ENCODE peak calls at places on chromosomes 16 and 17, in seven cellular contexts. K, E, C, O, B, P and R are unnamed samples.

GRCh38 chr16:9258423-9259051 is 167.1 kb downstream of the HAPSTR1 start:
- DNase-seq in K (peak; percentile 43), E (peak; percentile 49), C (peak; percentile 44), O (peak; percentile 34), B (peak; percentile 63), P (no peak), R (peak; percentile 54)

GRCh38 chr17:48727415-48728175 is 955 bp downstream of the HOXB13 start:
- DNase-seq in K (no peak), E (no peak), C (no peak), O (no peak), B (no peak), P (no peak), R (no peak)

GRCh38 chr16:68444058-68444657 is 4.2 kb downstream of the SMPD3 start:
- DNase-seq in K (no peak), E (peak; percentile 47), C (peak; percentile 43), O (no peak), B (no peak), P (no peak), R (peak; percentile 68)

GRCh38 chr16:20740007-20740883 is 1.4 kb downstream of the THUMPD1 start:
- DNase-seq in K (no peak), E (no peak), C (peak; percentile 19), O (no peak), B (peak; percentile 6), P (no peak), R (no peak)

GRCh38 chr17:58507123-58507634 is 7.3 kb downstream of the MTMR4 start:
- DNase-seq in K (no peak), E (no peak), C (peak; percentile 78), O (no peak), B (no peak), P (no peak), R (no peak)

GRCh38 chr17:15122857-15123256 is 142.3 kb downstream of the PMP22 start:
- DNase-seq in K (no peak), E (no peak), C (no peak), O (no peak), B (no peak), P (no peak), R (no peak)

GRCh38 chr17:29246638-29247037 is at the start of gene CRYBA1:
- DNase-seq in K (no peak), E (no peak), C (no peak), O (no peak), B (no peak), P (no peak), R (no peak)

GRCh38 chr17:66255527-66255971 is 26.3 kb upstream of the APOH start:
- DNase-seq in K (no peak), E (no peak), C (no peak), O (no peak), B (no peak), P (no peak), R (no peak)

GRCh38 chr16:67843343-67843765 is 1.2 kb downstream of the THAP11 start:
- DNase-seq in K (no peak), E (no peak), C (no peak), O (no peak), B (no peak), P (no peak), R (no peak)

GRCh38 chr17:81532490-81533287 is 4.5 kb downstream of the FSCN2 start:
- DNase-seq in K (no peak), E (no peak), C (no peak), O (no peak), B (no peak), P (no peak), R (no peak)

GRCh38 chr17:30961213-30962188 is 9.3 kb upstream of the RNF135 start:
- DNase-seq in K (no peak), E (no peak), C (no peak), O (no peak), B (no peak), P (peak; percentile 76), R (no peak)

GRCh38 chr17:67441052-67441738 is 64.1 kb downstream of the PITPNC1 start:
- DNase-seq in K (no peak), E (no peak), C (peak; percentile 38), O (peak; percentile 81), B (no peak), P (no peak), R (no peak)

GRCh38 chr17:31318298-31319190 is 2.9 kb downstream of the EVI2A start:
- DNase-seq in K (no peak), E (no peak), C (no peak), O (no peak), B (no peak), P (peak; percentile 63), R (no peak)

GRCh38 chr17:4199818-4200402 is 56.9 kb downstream of the CYB5D2 start:
- DNase-seq in K (no peak), E (peak; percentile 54), C (peak; percentile 36), O (peak; percentile 18), B (peak; percentile 77), P (no peak), R (peak; percentile 39)

GRCh38 chr16:67215690-67216089 is 11.2 kb upstream of the TMEM208 start:
- DNase-seq in K (no peak), E (peak; percentile 45), C (no peak), O (no peak), B (no peak), P (no peak), R (no peak)

GRCh38 chr17:40551091-40551873 is 14.0 kb downstream of the CCR7 start:
- DNase-seq in K (no peak), E (no peak), C (peak; percentile 100), O (no peak), B (no peak), P (no peak), R (peak; percentile 98)

GRCh38 chr17:80153004-80153403 is 6.1 kb upstream of the EIF4A3 start:
- DNase-seq in K (no peak), E (no peak), C (no peak), O (no peak), B (no peak), P (peak; percentile 56), R (no peak)

GRCh38 chr16:69567031-69567680 is 1.4 kb downstream of the NFAT5 start:
- DNase-seq in K (no peak), E (no peak), C (peak; percentile 55), O (no peak), B (peak; percentile 26), P (no peak), R (peak; percentile 75)

GRCh38 chr16:1706386-1707192 is 594 bp downstream of the MAPK8IP3 start:
- DNase-seq in K (no peak), E (peak; percentile 65), C (no peak), O (no peak), B (peak; percentile 74), P (no peak), R (peak; percentile 33)

GRCh38 chr16:46857261-46857962 is 26.4 kb upstream of the C16orf87 start:
- DNase-seq in K (no peak), E (peak; percentile 31), C (peak; percentile 65), O (peak; percentile 26), B (peak; percentile 63), P (no peak), R (peak; percentile 51)

GRCh38 chr16:47493358-47494337 is 32.5 kb downstream of the PHKB start:
- DNase-seq in K (no peak), E (no peak), C (no peak), O (no peak), B (no peak), P (peak; percentile 52), R (no peak)

GRCh38 chr16:63745456-63745855 is 1376.4 kb downstream of the CDH11 start:
- DNase-seq in K (no peak), E (no peak), C (no peak), O (no peak), B (no peak), P (no peak), R (no peak)

GRCh38 chr16:29306953-29307597 is 99.4 kb downstream of the NPIPB11 start:
- DNase-seq in K (no peak), E (no peak), C (no peak), O (no peak), B (no peak), P (no peak), R (no peak)

GRCh38 chr17:14840616-14841231 is 424.4 kb downstream of the PMP22 start:
- DNase-seq in K (no peak), E (no peak), C (no peak), O (no peak), B (no peak), P (no peak), R (no peak)

GRCh38 chr17:76265624-76266243 is 586 bp downstream of the UBALD2 start:
- DNase-seq in K (no peak), E (peak; percentile 64), C (no peak), O (no peak), B (peak; percentile 84), P (no peak), R (peak; percentile 61)

GRCh38 chr16:1177750-1178149 is 24.8 kb downstream of the CACNA1H start:
- DNase-seq in K (no peak), E (no peak), C (no peak), O (no peak), B (no peak), P (no peak), R (no peak)

DNA sequence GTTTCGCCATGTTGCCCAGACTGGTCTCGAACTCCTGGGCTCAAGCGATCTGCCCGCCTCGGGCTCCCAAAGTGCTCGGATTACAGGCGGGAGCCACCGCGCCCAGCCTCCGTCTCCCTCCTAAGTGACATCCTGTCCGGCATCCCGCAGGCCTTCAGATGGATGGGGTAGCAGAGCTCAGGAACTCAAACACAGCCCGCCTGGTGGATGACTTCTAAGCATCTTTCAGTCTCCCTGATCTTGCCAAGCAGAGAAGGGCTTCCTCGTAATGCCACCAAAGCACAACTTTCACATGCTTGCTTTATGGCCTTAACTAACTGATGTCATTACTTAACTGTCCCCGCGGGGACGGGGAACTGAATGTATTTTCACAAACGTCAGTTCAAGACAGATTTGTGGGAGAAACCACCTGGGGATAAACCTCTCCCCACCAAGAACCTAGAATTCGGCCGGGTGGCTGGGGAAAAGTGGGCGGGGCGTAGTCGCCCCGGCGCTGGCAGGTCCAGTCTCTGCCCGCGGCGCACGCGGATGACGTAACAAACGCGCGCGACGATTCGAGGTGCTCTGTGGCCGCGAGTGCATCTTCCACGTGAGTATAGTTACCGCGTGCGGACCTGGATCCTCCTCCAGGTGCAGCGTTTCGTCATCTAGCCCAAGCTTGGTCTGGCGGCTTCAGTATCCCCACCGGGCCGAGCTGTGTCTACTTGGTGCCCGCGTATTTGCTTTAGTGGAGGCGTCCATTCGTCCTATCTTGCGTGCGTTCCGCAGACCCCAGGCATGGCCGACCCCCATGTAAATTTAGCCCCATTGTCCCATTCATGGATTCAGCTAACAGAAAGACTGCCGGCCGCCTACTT is at the start of gene PFAS:
- DNase-seq in K (peak; percentile 77), E (peak; percentile 85), C (peak; percentile 87), O (peak; percentile 90), B (peak; percentile 93), P (peak; percentile 79), R (peak; percentile 96)
- TF ChIP-seq JUND in K (no peak), E (peak; percentile 60), C (no peak), O (no peak), B (no peak), P (no peak), R (no peak)

GRCh38 chr17:16820161-16820877 is 130.3 kb downstream of the CCDC144A start:
- DNase-seq in K (no peak), E (no peak), C (no peak), O (no peak), B (no peak), P (no peak), R (no peak)
- TF ChIP-seq JUND in K (no peak), E (no peak), C (no peak), O (no peak), B (no peak), P (no peak), R (no peak)

GRCh38 chr17:22443061-22443460 is 750.7 kb downstream of the KCNJ18 start:
- DNase-seq in K (no peak), E (no peak), C (no peak), O (no peak), B (no peak), P (no peak), R (no peak)
- TF ChIP-seq JUND in K (no peak), E (no peak), C (no peak), O (no peak), B (no peak), P (no peak), R (no peak)

GRCh38 chr17:5794881-5795486 is 210.7 kb upstream of the NLRP1 start:
- DNase-seq in K (no peak), E (no peak), C (no peak), O (no peak), B (no peak), P (no peak), R (no peak)
- TF ChIP-seq JUND in K (no peak), E (no peak), C (no peak), O (no peak), B (no peak), P (no peak), R (no peak)